ENCODE peak calls at places on chromosomes 7 and 10, in six cellular contexts. One of them, this sample, is unnamed.
A peak's percentile ranks its signal among the peaks of the same experiment; 100 is the strongest.

GRCh38 chr7:79340212-79340611 is 113.3 kb downstream of the MAGI2 start:
- DNase-seq in lung: no peak
- DNase-seq in endothelial cell of umbilical vein: no peak
- DNase-seq in lower lobe of right lung: no peak
- DNase-seq in left ventricle myocardium inferior: no peak
- DNase-seq in upper lobe of right lung: no peak
- DNase-seq in this sample: no peak

GRCh38 chr7:92953657-92954056 is 117.3 kb upstream of the CDK6 start:
- DNase-seq in lower lobe of right lung: no peak
- DNase-seq in upper lobe of right lung: no peak
- DNase-seq in left ventricle myocardium inferior: no peak
- DNase-seq in endothelial cell of umbilical vein: no peak
- DNase-seq in lung: no peak
- DNase-seq in this sample: peak; percentile 12

GRCh38 chr7:144379791-144380384 is 23.6 kb downstream of the NOBOX start:
- DNase-seq in left ventricle myocardium inferior: no peak
- DNase-seq in upper lobe of right lung: no peak
- DNase-seq in lower lobe of right lung: no peak
- DNase-seq in lung: no peak
- DNase-seq in endothelial cell of umbilical vein: no peak
- DNase-seq in this sample: no peak

GRCh38 chr7:74173074-74173473 is 1.1 kb upstream of the EIF4H start:
- DNase-seq in lower lobe of right lung: peak; percentile 63
- DNase-seq in lung: no peak
- DNase-seq in upper lobe of right lung: peak; percentile 72
- DNase-seq in left ventricle myocardium inferior: no peak
- DNase-seq in endothelial cell of umbilical vein: no peak
- DNase-seq in this sample: no peak

GRCh38 chr10:132308588-132309451 is 1.1 kb upstream of the STK32C start:
- DNase-seq in lower lobe of right lung: peak; percentile 59
- DNase-seq in endothelial cell of umbilical vein: no peak
- DNase-seq in lung: no peak
- DNase-seq in left ventricle myocardium inferior: no peak
- DNase-seq in upper lobe of right lung: no peak
- DNase-seq in this sample: no peak

GRCh38 chr7:26074919-26075318 is 77.1 kb upstream of the NFE2L3 start:
- DNase-seq in lung: no peak
- DNase-seq in left ventricle myocardium inferior: no peak
- DNase-seq in upper lobe of right lung: no peak
- DNase-seq in endothelial cell of umbilical vein: no peak
- DNase-seq in lower lobe of right lung: no peak
- DNase-seq in this sample: no peak

GRCh38 chr7:12124028-12124427 is 87.1 kb upstream of the TMEM106B start:
- DNase-seq in upper lobe of right lung: no peak
- DNase-seq in left ventricle myocardium inferior: no peak
- DNase-seq in lower lobe of right lung: no peak
- DNase-seq in endothelial cell of umbilical vein: no peak
- DNase-seq in lung: no peak
- DNase-seq in this sample: no peak

GRCh38 chr10:373516-374309 is 238.5 kb downstream of the ZMYND11 start:
- DNase-seq in lower lobe of right lung: no peak
- DNase-seq in endothelial cell of umbilical vein: peak; percentile 31
- DNase-seq in upper lobe of right lung: no peak
- DNase-seq in lung: no peak
- DNase-seq in left ventricle myocardium inferior: no peak
- DNase-seq in this sample: peak; percentile 39

GRCh38 chr10:52632591-52632990 is 140.0 kb downstream of the MBL2 start:
- DNase-seq in lower lobe of right lung: no peak
- DNase-seq in left ventricle myocardium inferior: no peak
- DNase-seq in upper lobe of right lung: no peak
- DNase-seq in lung: no peak
- DNase-seq in endothelial cell of umbilical vein: peak; percentile 85
- DNase-seq in this sample: peak; percentile 83

GRCh38 chr7:47188653-47189315 is 393.1 kb downstream of the TNS3 start:
- DNase-seq in left ventricle myocardium inferior: no peak
- DNase-seq in lower lobe of right lung: no peak
- DNase-seq in upper lobe of right lung: no peak
- DNase-seq in lung: no peak
- DNase-seq in endothelial cell of umbilical vein: no peak
- DNase-seq in this sample: no peak

DNA sequence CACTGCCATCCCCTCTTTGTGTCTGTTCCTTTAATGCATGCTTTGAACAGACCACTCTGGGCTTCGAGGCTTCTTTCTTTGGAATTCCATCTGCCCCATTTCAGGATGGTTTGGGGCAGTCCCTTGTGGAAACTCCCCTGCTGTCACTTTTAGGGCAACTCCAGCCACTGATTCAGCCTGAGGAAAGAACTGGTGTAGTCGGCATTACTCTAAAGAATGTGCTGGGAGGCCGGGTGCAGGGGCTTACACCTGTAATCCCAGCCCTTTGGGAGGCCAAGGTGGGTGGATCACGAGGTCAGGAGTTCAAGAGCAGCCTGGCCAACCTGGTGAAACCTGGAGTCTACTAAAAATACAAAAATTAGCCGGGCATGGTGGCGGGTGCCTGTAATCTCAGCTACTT is 358.1 kb upstream of the NUPR2 start:
- DNase-seq in upper lobe of right lung: no peak
- DNase-seq in left ventricle myocardium inferior: no peak
- DNase-seq in lung: no peak
- DNase-seq in lower lobe of right lung: no peak
- DNase-seq in endothelial cell of umbilical vein: no peak
- DNase-seq in this sample: no peak
- H3K9me3 ChIP-seq in upper lobe of right lung: peaks cover 53% of the 10 kb centered on the region
- H3K9me3 ChIP-seq in left ventricle myocardium inferior: peaks cover 100% of the 10 kb centered on the region
- H3K9me3 ChIP-seq in lung: peaks cover 68% of the 10 kb centered on the region
- H3K9me3 ChIP-seq in lower lobe of right lung: peaks cover 75% of the 10 kb centered on the region
- H3K9me3 ChIP-seq in endothelial cell of umbilical vein: peaks cover 23% of the 10 kb centered on the region
- H3K9me3 ChIP-seq in this sample: peaks cover 34% of the 10 kb centered on the region

GRCh38 chr7:45155941-45156340 is 1.6 kb upstream of the RAMP3 start:
- DNase-seq in endothelial cell of umbilical vein: no peak
- DNase-seq in upper lobe of right lung: no peak
- DNase-seq in lung: no peak
- DNase-seq in lower lobe of right lung: no peak
- DNase-seq in left ventricle myocardium inferior: no peak
- DNase-seq in this sample: no peak

GRCh38 chr7:45156516-45157272 is 897 bp upstream of the RAMP3 start:
- DNase-seq in endothelial cell of umbilical vein: no peak
- DNase-seq in lung: no peak
- DNase-seq in lower lobe of right lung: no peak
- DNase-seq in left ventricle myocardium inferior: no peak
- DNase-seq in upper lobe of right lung: no peak
- DNase-seq in this sample: no peak

GRCh38 chr7:45157653-45158401 is at the start of gene RAMP3:
- DNase-seq in upper lobe of right lung: peak; percentile 61
- DNase-seq in lung: no peak
- DNase-seq in endothelial cell of umbilical vein: no peak
- DNase-seq in left ventricle myocardium inferior: peak; percentile 45
- DNase-seq in lower lobe of right lung: no peak
- DNase-seq in this sample: no peak

GRCh38 chr7:45155357-45155900 is 2.2 kb upstream of the RAMP3 start:
- DNase-seq in left ventricle myocardium inferior: no peak
- DNase-seq in lung: no peak
- DNase-seq in endothelial cell of umbilical vein: no peak
- DNase-seq in lower lobe of right lung: no peak
- DNase-seq in upper lobe of right lung: no peak
- DNase-seq in this sample: no peak

GRCh38 chr7:45157286-45157652 is 322 bp upstream of the RAMP3 start:
- DNase-seq in endothelial cell of umbilical vein: no peak
- DNase-seq in left ventricle myocardium inferior: no peak
- DNase-seq in upper lobe of right lung: no peak
- DNase-seq in lung: no peak
- DNase-seq in lower lobe of right lung: no peak
- DNase-seq in this sample: no peak
- H3K4me3 ChIP-seq in endothelial cell of umbilical vein: no peak overlapping the region
- H3K4me3 ChIP-seq in left ventricle myocardium inferior: peak overlapping the region; percentile 75
- H3K4me3 ChIP-seq in upper lobe of right lung: peak overlapping the region; percentile 52
- H3K4me3 ChIP-seq in lung: peak overlapping the region; percentile 58
- H3K4me3 ChIP-seq in lower lobe of right lung: peak overlapping the region; percentile 59
- H3K4me3 ChIP-seq in this sample: no peak overlapping the region

DNA sequence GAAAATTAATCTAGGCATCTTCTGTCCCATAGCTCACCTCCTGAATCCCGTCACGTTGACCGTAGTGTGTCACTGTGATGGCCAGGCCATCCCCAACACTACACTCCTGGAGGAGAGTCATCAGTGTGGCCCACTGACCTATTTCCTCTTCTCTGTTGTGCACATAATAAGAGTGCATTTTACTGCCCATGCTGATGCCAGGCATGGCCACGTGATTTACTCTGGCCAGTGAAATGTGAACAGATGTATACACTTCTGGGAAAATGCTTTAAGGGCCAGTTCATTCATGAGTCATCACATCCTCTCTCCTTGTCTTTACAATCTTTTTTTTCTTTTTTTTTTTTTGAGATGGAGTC is 101.9 kb upstream of the PIP4K2A start:
- DNase-seq in upper lobe of right lung: no peak
- DNase-seq in lung: no peak
- DNase-seq in left ventricle myocardium inferior: no peak
- DNase-seq in lower lobe of right lung: no peak
- DNase-seq in endothelial cell of umbilical vein: peak; percentile 93
- DNase-seq in this sample: peak; percentile 68
- H3K27ac ChIP-seq in upper lobe of right lung: no peak overlapping the region
- H3K27ac ChIP-seq in lung: no peak overlapping the region
- H3K27ac ChIP-seq in left ventricle myocardium inferior: no peak overlapping the region
- H3K27ac ChIP-seq in lower lobe of right lung: no peak overlapping the region
- H3K27ac ChIP-seq in endothelial cell of umbilical vein: peak overlapping the region; percentile 86
- H3K27ac ChIP-seq in this sample: no peak overlapping the region

DNA sequence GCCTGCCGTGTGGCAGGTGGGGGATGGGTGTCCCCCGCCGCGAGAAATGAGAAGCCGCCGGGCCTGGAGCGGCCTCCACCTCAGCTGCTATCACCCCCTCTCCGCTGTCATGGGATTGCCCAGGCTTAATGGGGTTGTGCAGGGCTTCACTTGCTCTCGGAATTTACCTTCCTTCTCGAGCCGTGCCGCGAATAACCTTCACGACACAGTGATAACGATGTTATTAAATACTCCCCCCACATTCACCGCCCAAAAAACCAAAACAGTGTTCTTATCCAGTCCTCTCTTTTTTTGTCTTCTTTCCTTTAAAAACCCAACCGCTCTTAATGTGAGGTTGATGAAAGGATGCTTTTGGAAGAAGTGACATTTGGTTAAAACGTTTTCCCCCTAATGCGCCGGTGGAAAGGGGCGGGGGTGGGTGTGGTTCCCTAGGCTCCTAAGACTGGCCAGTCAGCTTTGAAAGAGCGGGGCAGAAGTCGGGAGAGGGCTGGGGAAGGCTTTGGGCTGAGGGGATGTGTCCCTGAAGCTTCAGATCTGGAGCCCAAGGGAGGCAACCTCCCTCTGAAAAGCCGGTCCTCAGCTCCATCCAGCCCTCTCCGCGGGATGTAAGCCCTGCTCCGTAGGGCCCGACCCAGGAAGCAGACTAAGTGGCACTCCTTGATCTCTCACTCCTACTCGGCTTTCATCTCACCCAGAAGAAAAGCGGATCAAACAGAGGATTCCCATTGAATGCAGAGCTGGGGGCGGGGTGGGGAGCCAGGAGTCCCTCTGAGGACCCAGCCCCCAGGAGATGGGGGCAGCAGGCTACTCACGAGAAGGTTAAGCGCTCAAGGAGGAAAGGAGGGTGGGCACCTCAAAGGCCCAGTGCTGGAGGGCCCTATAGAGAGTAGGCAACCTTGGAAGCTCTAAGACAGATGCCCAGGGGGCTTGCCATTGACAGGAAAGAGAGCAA is 2.5 kb upstream of the EVX1 start:
- DNase-seq in lower lobe of right lung: no peak
- DNase-seq in endothelial cell of umbilical vein: no peak
- DNase-seq in upper lobe of right lung: no peak
- DNase-seq in left ventricle myocardium inferior: no peak
- DNase-seq in lung: no peak
- DNase-seq in this sample: no peak
- H3K9me3 ChIP-seq in lower lobe of right lung: no peaks in the 10 kb centered on the region
- H3K9me3 ChIP-seq in endothelial cell of umbilical vein: no peaks in the 10 kb centered on the region
- H3K9me3 ChIP-seq in upper lobe of right lung: no peaks in the 10 kb centered on the region
- H3K9me3 ChIP-seq in left ventricle myocardium inferior: no peaks in the 10 kb centered on the region
- H3K9me3 ChIP-seq in lung: peaks cover 16% of the 10 kb centered on the region
- H3K9me3 ChIP-seq in this sample: no peaks in the 10 kb centered on the region

GRCh38 chr7:37287093-37287492 is 161.6 kb downstream of the ELMO1 start:
- DNase-seq in lower lobe of right lung: no peak
- DNase-seq in upper lobe of right lung: no peak
- DNase-seq in lung: no peak
- DNase-seq in endothelial cell of umbilical vein: peak; percentile 72
- DNase-seq in left ventricle myocardium inferior: no peak
- DNase-seq in this sample: no peak
- H3K4me3 ChIP-seq in lower lobe of right lung: no peak overlapping the region
- H3K4me3 ChIP-seq in upper lobe of right lung: no peak overlapping the region
- H3K4me3 ChIP-seq in lung: no peak overlapping the region
- H3K4me3 ChIP-seq in endothelial cell of umbilical vein: no peak overlapping the region
- H3K4me3 ChIP-seq in left ventricle myocardium inferior: no peak overlapping the region
- H3K4me3 ChIP-seq in this sample: no peak overlapping the region

GRCh38 chr7:32154797-32155196 is 84.6 kb upstream of the PDE1C start:
- DNase-seq in left ventricle myocardium inferior: peak; percentile 71
- DNase-seq in lung: no peak
- DNase-seq in endothelial cell of umbilical vein: peak; percentile 62
- DNase-seq in lower lobe of right lung: no peak
- DNase-seq in upper lobe of right lung: no peak
- DNase-seq in this sample: no peak

GRCh38 chr7:32155712-32156111 is 85.5 kb upstream of the PDE1C start:
- DNase-seq in upper lobe of right lung: no peak
- DNase-seq in lung: no peak
- DNase-seq in left ventricle myocardium inferior: no peak
- DNase-seq in endothelial cell of umbilical vein: peak; percentile 3
- DNase-seq in lower lobe of right lung: no peak
- DNase-seq in this sample: no peak

GRCh38 chr7:32152576-32152975 is 82.4 kb upstream of the PDE1C start:
- DNase-seq in left ventricle myocardium inferior: no peak
- DNase-seq in lung: no peak
- DNase-seq in endothelial cell of umbilical vein: no peak
- DNase-seq in upper lobe of right lung: no peak
- DNase-seq in lower lobe of right lung: no peak
- DNase-seq in this sample: no peak

GRCh38 chr7:32150589-32150988 is 80.4 kb upstream of the PDE1C start:
- DNase-seq in lower lobe of right lung: no peak
- DNase-seq in left ventricle myocardium inferior: no peak
- DNase-seq in upper lobe of right lung: no peak
- DNase-seq in lung: no peak
- DNase-seq in endothelial cell of umbilical vein: no peak
- DNase-seq in this sample: no peak

GRCh38 chr7:32153006-32153405 is 82.8 kb upstream of the PDE1C start:
- DNase-seq in lung: no peak
- DNase-seq in endothelial cell of umbilical vein: no peak
- DNase-seq in left ventricle myocardium inferior: no peak
- DNase-seq in upper lobe of right lung: no peak
- DNase-seq in lower lobe of right lung: no peak
- DNase-seq in this sample: no peak
- H3K27ac ChIP-seq in lung: no peak overlapping the region
- H3K27ac ChIP-seq in endothelial cell of umbilical vein: no peak overlapping the region
- H3K27ac ChIP-seq in left ventricle myocardium inferior: peak overlapping the region; percentile 82
- H3K27ac ChIP-seq in upper lobe of right lung: no peak overlapping the region
- H3K27ac ChIP-seq in lower lobe of right lung: no peak overlapping the region
- H3K27ac ChIP-seq in this sample: no peak overlapping the region

DNA sequence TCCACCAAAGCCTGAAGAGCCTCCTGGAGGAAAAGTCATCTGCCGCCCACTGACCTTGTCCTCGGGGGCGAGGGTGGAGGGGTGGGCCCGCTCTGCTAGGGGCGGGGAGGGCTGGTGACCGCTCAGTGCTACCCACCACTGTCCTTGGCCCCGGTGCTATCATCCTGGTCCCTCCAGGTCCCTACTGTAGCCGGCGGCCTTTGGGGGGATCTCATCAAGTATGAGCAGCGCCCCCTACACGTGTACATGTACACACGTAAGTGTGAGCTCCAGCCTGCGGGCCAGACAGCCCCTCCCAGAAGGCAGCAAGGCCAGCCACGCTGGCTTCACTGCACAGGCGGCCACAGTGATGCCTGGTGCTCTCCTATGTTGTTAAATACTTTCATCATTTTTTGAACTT is 19.6 kb downstream of the TTYH3 start:
- DNase-seq in lower lobe of right lung: no peak
- DNase-seq in lung: no peak
- DNase-seq in upper lobe of right lung: no peak
- DNase-seq in left ventricle myocardium inferior: no peak
- DNase-seq in endothelial cell of umbilical vein: no peak
- DNase-seq in this sample: peak; percentile 43
- H3K9me3 ChIP-seq in lower lobe of right lung: no peaks in the 10 kb centered on the region
- H3K9me3 ChIP-seq in lung: no peaks in the 10 kb centered on the region
- H3K9me3 ChIP-seq in upper lobe of right lung: no peaks in the 10 kb centered on the region
- H3K9me3 ChIP-seq in left ventricle myocardium inferior: no peaks in the 10 kb centered on the region
- H3K9me3 ChIP-seq in endothelial cell of umbilical vein: no peaks in the 10 kb centered on the region
- H3K9me3 ChIP-seq in this sample: no peaks in the 10 kb centered on the region

This sample was measured in A673.